ENCODE peak calls at places on chromosomes 12 and 14, in six cellular contexts. U, C, W, S, J and Z are unnamed samples. For H3K4me1, the result is how much of the 10 kb centered on the place peaks cover.

GRCh38 chr14:103230658-103231334 is 103.2 kb upstream of the EIF5 start:
- DNase-seq in J (no peak), S (no peak), W (no peak), U (no peak), C (no peak), Z (no peak)

GRCh38 chr12:94754653-94755052 is 104.3 kb upstream of the TMCC3 start:
- DNase-seq in S (no peak), U (no peak), W (no peak), J (no peak), C (no peak), Z (no peak)

GRCh38 chr12:101018540-101018939 is 191.5 kb downstream of the SLC5A8 start:
- DNase-seq in S (no peak), C (no peak), W (peak), U (peak), J (no peak), Z (peak)

GRCh38 chr12:99111600-99111999 is 466.5 kb downstream of the APAF1 start:
- DNase-seq in U (no peak), S (no peak), C (no peak), J (no peak), W (no peak), Z (no peak)

GRCh38 chr12:56221233-56221756 is 427 bp downstream of the RNF41 start:
- DNase-seq in C (no peak), W (no peak), S (no peak), J (peak), U (no peak), Z (peak)

GRCh38 chr14:50335389-50335788 is 23.3 kb downstream of the DMAC2L start:
- DNase-seq in S (no peak), C (no peak), U (no peak), W (peak), J (no peak), Z (no peak)

GRCh38 chr14:34554540-34555250 is 15.2 kb upstream of the EAPP start:
- DNase-seq in W (no peak), S (no peak), U (no peak), C (no peak), J (no peak), Z (no peak)

GRCh38 chr14:67191768-67192290 is 2.6 kb downstream of the GARIN2 start:
- DNase-seq in W (no peak), U (no peak), S (no peak), C (no peak), J (no peak), Z (no peak)

GRCh38 chr14:100900837-100901390 is 2.6 kb downstream of the RTL1 start:
- DNase-seq in S (no peak), U (peak), J (peak), C (peak), W (peak), Z (peak)

GRCh38 chr14:54136894-54137665 is 180.5 kb upstream of the BMP4 start:
- DNase-seq in U (no peak), W (peak), C (no peak), S (no peak), J (no peak), Z (no peak)

GRCh38 chr12:66160704-66161103 is 9.1 kb downstream of the TMBIM4 start:
- DNase-seq in J (no peak), W (no peak), C (no peak), S (no peak), U (no peak), Z (no peak)

GRCh38 chr14:90523544-90523943 is 126.7 kb downstream of the CALM1 start:
- DNase-seq in U (no peak), C (no peak), S (no peak), W (no peak), J (no peak), Z (no peak)

GRCh38 chr14:60642270-60642789 is 6.9 kb downstream of the SIX1 start:
- DNase-seq in S (no peak), W (no peak), C (no peak), U (no peak), J (peak), Z (no peak)
- TF ChIP-seq ZNF274 in S (no peak), W (no peak), C (no peak), U (no peak), J (no peak), Z (no peak)

GRCh38 chr12:53423597-53423996 is at the start of gene AMHR2:
- DNase-seq in S (no peak), W (no peak), J (no peak), U (no peak), C (peak), Z (no peak)
- H3K4me3 ChIP-seq in S (no peak), W (no peak), J (no peak), U (no peak), C (peak), Z (no peak)

GRCh38 chr12:27592548-27592947 is 68.5 kb downstream of the PPFIBP1 start:
- DNase-seq in S (peak), W (no peak), C (no peak), J (no peak), U (no peak), Z (no peak)

GRCh38 chr12:27593266-27593665 is 69.3 kb downstream of the PPFIBP1 start:
- DNase-seq in J (no peak), S (no peak), W (no peak), C (no peak), U (no peak), Z (no peak)

GRCh38 chr12:27588786-27589185 is 64.8 kb downstream of the PPFIBP1 start:
- DNase-seq in S (no peak), C (no peak), U (no peak), J (no peak), W (no peak), Z (no peak)

GRCh38 chr12:27585739-27586265 is 61.8 kb downstream of the PPFIBP1 start:
- DNase-seq in U (no peak), C (no peak), J (no peak), W (no peak), S (no peak), Z (no peak)

DNA sequence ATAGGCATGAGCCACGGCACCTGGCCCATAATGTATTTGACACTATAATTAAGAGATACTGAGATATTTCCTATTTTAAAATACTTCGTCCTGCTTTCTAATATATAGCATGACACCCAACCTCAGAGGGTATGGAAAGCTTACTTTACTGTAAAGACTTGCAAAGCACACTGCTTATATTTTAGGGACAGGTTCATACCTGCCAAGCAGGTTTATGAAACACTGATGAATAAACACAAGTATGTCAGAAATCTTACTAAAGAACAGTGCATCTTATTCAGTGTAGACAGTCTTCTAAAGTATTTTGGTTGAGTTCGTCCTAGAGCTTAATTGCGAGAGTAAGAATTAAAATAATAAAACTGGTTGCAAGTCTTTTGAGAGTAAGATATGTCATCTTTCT is 65.4 kb downstream of the PPFIBP1 start:
- DNase-seq in W (no peak), J (no peak), U (no peak), C (no peak), S (no peak), Z (no peak)
- H3K4me1 ChIP-seq in W (under half), J (under half), U (under half), C (under half), S (under half), Z (under half)

GRCh38 chr12:47343684-47344567 is 264.2 kb upstream of the AMIGO2 start:
- DNase-seq in W (no peak), J (no peak), S (no peak), C (no peak), U (no peak), Z (no peak)

GRCh38 chr12:47348206-47348605 is 268.4 kb upstream of the AMIGO2 start:
- DNase-seq in C (no peak), W (no peak), J (no peak), U (no peak), S (no peak), Z (no peak)

GRCh38 chr12:47349770-47350408 is 270.1 kb upstream of the AMIGO2 start:
- DNase-seq in C (no peak), S (no peak), W (no peak), J (no peak), U (no peak), Z (no peak)

GRCh38 chr12:47349102-47349769 is 269.5 kb upstream of the AMIGO2 start:
- DNase-seq in W (no peak), J (no peak), S (no peak), U (no peak), C (no peak), Z (no peak)

DNA sequence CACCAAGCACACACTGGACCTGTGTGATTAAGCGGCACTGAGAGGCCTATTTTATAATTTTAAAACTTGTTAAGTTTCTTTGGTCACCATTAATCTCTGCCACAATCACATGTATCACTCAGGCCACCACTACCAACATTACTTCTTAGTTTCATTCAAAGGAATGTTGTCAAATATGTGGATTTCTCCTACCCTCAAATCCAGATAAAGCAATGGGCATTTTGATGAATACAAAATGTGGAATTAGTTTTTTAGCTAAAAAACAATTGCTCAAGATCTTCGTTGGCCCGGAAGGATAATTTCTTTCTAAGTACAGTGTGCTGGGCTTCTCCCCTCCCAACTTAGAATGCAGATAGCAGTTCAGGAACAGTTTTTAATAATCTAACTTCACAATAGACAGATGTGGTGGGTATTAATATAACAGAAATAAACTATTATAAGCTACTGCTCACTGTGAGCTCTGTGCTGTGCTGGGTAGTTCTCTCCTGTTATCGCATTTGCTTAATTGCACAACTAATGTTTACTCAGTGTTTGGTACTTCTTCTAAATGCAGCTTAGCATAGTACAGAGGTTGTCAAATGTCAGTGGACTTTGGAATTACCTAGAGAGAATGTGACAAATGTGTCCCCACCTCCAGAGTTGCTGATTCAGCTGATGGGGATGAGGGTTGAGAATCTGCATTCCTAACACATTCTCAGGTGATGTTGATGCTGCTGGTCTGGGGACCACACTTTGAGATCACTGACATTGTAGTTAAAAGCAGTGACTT is 266.7 kb upstream of the AMIGO2 start:
- DNase-seq in C (no peak), S (no peak), W (peak), J (no peak), U (no peak), Z (no peak)
- TF ChIP-seq ZNF274 in C (no peak), S (no peak), W (no peak), J (no peak), U (no peak), Z (no peak)

GRCh38 chr12:110677982-110678381 is 10.9 kb downstream of the HVCN1 start:
- DNase-seq in U (no peak), S (no peak), W (no peak), J (no peak), C (no peak), Z (no peak)
- H3K4me3 ChIP-seq in U (no peak), S (peak), W (no peak), J (no peak), C (no peak), Z (no peak)

GRCh38 chr14:88868558-88869159 is 44.2 kb downstream of the TTC8 start:
- DNase-seq in W (peak), S (no peak), C (no peak), U (peak), J (no peak), Z (no peak)
- H3K4me1 ChIP-seq in W (under half), S (under half), C (under half), U (under half), J (under half), Z (under half)

GRCh38 chr12:75964150-75964549 is 67.4 kb downstream of the PHLDA1 start:
- DNase-seq in S (no peak), W (no peak), U (no peak), J (no peak), C (peak), Z (no peak)
- TF ChIP-seq ZNF274 in S (no peak), W (no peak), U (no peak), J (no peak), C (no peak), Z (no peak)